ENCODE peak calls at places on chromosome 1, in ten cellular contexts. F, M, D, H, J, W, X, E, R and U are unnamed samples.

GRCh38 chr1:232556336-232556735 is 73.6 kb downstream of the SIPA1L2 start:
- DNase-seq in F (no peak), M (no peak), D (no peak), H (no peak), J (no peak), W (no peak), X (no peak), E (no peak), R (no peak), U (no peak)

GRCh38 chr1:155122308-155122707 is 5.4 kb upstream of the EFNA1 start:
- DNase-seq in F (no peak), M (no peak), D (no peak), H (no peak), J (no peak), W (no peak), X (no peak), E (no peak), R (no peak), U (no peak)

GRCh38 chr1:218350909-218351616 is 5.9 kb downstream of the TGFB2 start:
- DNase-seq in F (no peak), M (no peak), D (no peak), H (no peak), J (no peak), W (no peak), X (no peak), E (no peak), R (no peak), U (no peak)

GRCh38 chr1:1318131-1318652 is 6.3 kb downstream of the INTS11 start:
- DNase-seq in F (peak; percentile 80), M (peak; percentile 31), D (no peak), H (peak; percentile 92), J (peak; percentile 91), W (peak; percentile 85), X (peak; percentile 86), E (peak; percentile 77), R (peak; percentile 97), U (no peak)

GRCh38 chr1:147613506-147613905 is 56.8 kb downstream of the ACP6 start:
- DNase-seq in F (no peak), M (no peak), D (no peak), H (no peak), J (no peak), W (no peak), X (no peak), E (no peak), R (no peak), U (no peak)

GRCh38 chr1:177247777-177248176 is 77.0 kb downstream of the BRINP2 start:
- DNase-seq in F (no peak), M (no peak), D (no peak), H (no peak), J (no peak), W (no peak), X (no peak), E (no peak), R (no peak), U (no peak)

GRCh38 chr1:53918343-53918742 is 24.4 kb downstream of the DIO1 start:
- DNase-seq in F (no peak), M (no peak), D (no peak), H (no peak), J (no peak), W (no peak), X (no peak), E (no peak), R (no peak), U (no peak)

GRCh38 chr1:85462931-85463665 is 1.9 kb downstream of the DDAH1 start:
- DNase-seq in F (no peak), M (peak; percentile 4), D (no peak), H (no peak), J (no peak), W (no peak), X (no peak), E (no peak), R (no peak), U (no peak)

GRCh38 chr1:169884616-169885015 is 9.1 kb downstream of the SCYL3 start:
- DNase-seq in F (no peak), M (no peak), D (no peak), H (no peak), J (no peak), W (no peak), X (no peak), E (no peak), R (no peak), U (no peak)

GRCh38 chr1:206770531-206771352 is at the start of gene IL19:
- DNase-seq in F (peak; percentile 18), M (no peak), D (no peak), H (no peak), J (no peak), W (peak; percentile 17), X (no peak), E (no peak), R (peak; percentile 64), U (no peak)

GRCh38 chr1:42143875-42144274 is 9.3 kb upstream of the GUCA2B start:
- DNase-seq in F (no peak), M (no peak), D (no peak), H (no peak), J (no peak), W (no peak), X (no peak), E (no peak), R (no peak), U (no peak)
- TF ChIP-seq EP300 in F (no peak), M (no peak), D (no peak), H (no peak), J (no peak), W (no peak), X (no peak), E (no peak), R (no peak), U (no peak)

GRCh38 chr1:14710331-14710730 is 111.8 kb downstream of the KAZN start:
- DNase-seq in F (no peak), M (no peak), D (no peak), H (no peak), J (no peak), W (no peak), X (no peak), E (no peak), R (no peak), U (no peak)

GRCh38 chr1:14704846-14705245 is 106.4 kb downstream of the KAZN start:
- DNase-seq in F (no peak), M (no peak), D (no peak), H (no peak), J (no peak), W (no peak), X (no peak), E (no peak), R (no peak), U (no peak)

GRCh38 chr1:14707774-14708450 is 109.4 kb downstream of the KAZN start:
- DNase-seq in F (no peak), M (no peak), D (no peak), H (no peak), J (no peak), W (peak; percentile 10), X (no peak), E (no peak), R (no peak), U (no peak)

GRCh38 chr1:14706656-14707055 is 108.2 kb downstream of the KAZN start:
- DNase-seq in F (no peak), M (no peak), D (no peak), H (no peak), J (no peak), W (no peak), X (no peak), E (no peak), R (no peak), U (no peak)

DNA sequence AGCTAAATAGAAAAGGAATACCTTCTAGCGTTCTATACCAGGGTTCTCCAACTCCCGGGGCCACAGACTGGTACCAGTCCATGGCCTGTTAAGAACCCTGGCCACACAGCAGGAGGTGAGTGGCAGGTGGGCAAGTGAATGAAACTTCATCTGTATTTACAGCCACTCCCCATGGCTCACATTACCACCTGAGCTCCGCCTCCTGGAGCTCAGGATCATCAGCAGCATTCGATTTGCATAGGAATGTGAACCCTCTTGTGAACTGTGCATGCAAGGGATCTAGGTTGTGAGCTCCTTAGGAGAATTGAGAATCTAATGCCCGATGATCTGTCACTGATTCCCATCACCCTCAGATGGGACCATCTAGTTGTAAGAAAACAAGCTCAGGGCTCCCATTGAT is 107.3 kb downstream of the KAZN start:
- DNase-seq in F (no peak), M (no peak), D (no peak), H (no peak), J (no peak), W (no peak), X (no peak), E (no peak), R (no peak), U (no peak)
- TF ChIP-seq EP300 in F (no peak), M (no peak), D (no peak), H (no peak), J (no peak), W (no peak), X (no peak), E (no peak), R (no peak), U (no peak)

GRCh38 chr1:168443356-168443755 is 100.4 kb downstream of the XCL2 start:
- DNase-seq in F (no peak), M (no peak), D (no peak), H (no peak), J (no peak), W (no peak), X (no peak), E (no peak), R (no peak), U (no peak)

GRCh38 chr1:168441745-168442144 is 102.1 kb downstream of the XCL2 start:
- DNase-seq in F (no peak), M (no peak), D (no peak), H (no peak), J (no peak), W (no peak), X (no peak), E (no peak), R (no peak), U (no peak)

GRCh38 chr1:168447871-168448270 is 95.9 kb downstream of the XCL2 start:
- DNase-seq in F (no peak), M (no peak), D (no peak), H (no peak), J (no peak), W (no peak), X (no peak), E (no peak), R (no peak), U (no peak)

GRCh38 chr1:168442931-168443330 is 100.9 kb downstream of the XCL2 start:
- DNase-seq in F (no peak), M (no peak), D (no peak), H (no peak), J (no peak), W (no peak), X (no peak), E (no peak), R (no peak), U (no peak)

GRCh38 chr1:168443899-168444298 is 99.9 kb downstream of the XCL2 start:
- DNase-seq in F (no peak), M (no peak), D (no peak), H (no peak), J (no peak), W (no peak), X (no peak), E (no peak), R (no peak), U (no peak)
- TF ChIP-seq EP300 in F (no peak), M (no peak), D (no peak), H (no peak), J (no peak), W (no peak), X (no peak), E (no peak), R (no peak), U (no peak)

DNA sequence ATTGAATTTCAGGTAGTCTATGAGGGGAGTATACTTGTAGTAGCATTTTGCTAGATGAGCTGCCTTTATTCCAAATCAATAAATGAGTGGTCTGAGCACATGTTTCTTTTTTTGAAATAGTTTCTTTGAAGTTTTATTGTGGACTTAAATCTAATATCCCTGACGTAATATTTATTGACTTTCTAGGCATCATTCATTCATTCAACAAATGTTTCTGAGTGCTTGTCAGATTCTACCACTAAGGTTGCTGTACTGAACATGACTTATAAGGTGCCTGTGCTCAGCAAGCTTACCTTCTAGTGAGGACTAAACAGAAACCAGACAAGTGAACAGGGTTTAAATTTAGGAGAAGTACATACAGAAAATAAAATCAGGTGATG is 68.4 kb downstream of the POU2F1 start:
- DNase-seq in F (no peak), M (no peak), D (no peak), H (no peak), J (no peak), W (no peak), X (no peak), E (no peak), R (no peak), U (no peak)
- TF ChIP-seq EP300 in F (no peak), M (no peak), D (no peak), H (no peak), J (no peak), W (no peak), X (no peak), E (no peak), R (no peak), U (no peak)